ENCODE peak calls at places on chromosome 10, in four cellular contexts. A is dorsolateral prefrontal cortex, U is A549, E is brain microvascular endothelial cell. M is an unnamed sample.

GRCh38 chr10:77386365-77386764 is 251.2 kb downstream of the KCNMA1 start:
- DNase-seq in A (no peak), U (no peak), E (no peak), M (no peak)

GRCh38 chr10:32949221-32949678 is 8.8 kb downstream of the ITGB1 start:
- DNase-seq in A (no peak), U (no peak), E (no peak), M (no peak)

GRCh38 chr10:77927343-77928256 is 1.0 kb upstream of the DLG5 start:
- DNase-seq in A (no peak), U (no peak), E (no peak), M (no peak)

GRCh38 chr10:71806706-71807556 is 33.6 kb upstream of the VSIR start:
- DNase-seq in A (no peak), U (no peak), E (no peak), M (no peak)

GRCh38 chr10:59905066-59905734 is 1.2 kb downstream of the CCDC6 start:
- DNase-seq in A (no peak), U (no peak), E (peak), M (no peak)

GRCh38 chr10:92068900-92069299 is 145.3 kb downstream of the BTAF1 start:
- DNase-seq in A (no peak), U (no peak), E (peak), M (no peak)

GRCh38 chr10:87562750-87563149 is 58.1 kb downstream of the MINPP1 start:
- DNase-seq in A (no peak), U (no peak), E (no peak), M (no peak)

GRCh38 chr10:69413221-69413865 is 3.4 kb downstream of the TACR2 start:
- DNase-seq in A (peak), U (peak), E (peak), M (no peak)

GRCh38 chr10:111034598-111035310 is 42.1 kb upstream of the ADRA2A start:
- DNase-seq in A (no peak), U (no peak), E (no peak), M (no peak)

GRCh38 chr10:28505359-28505959 is 27.5 kb upstream of the WAC start:
- DNase-seq in A (no peak), U (no peak), E (no peak), M (no peak)

GRCh38 chr10:34658934-34659333 is 156.2 kb downstream of the PARD3 start:
- DNase-seq in A (no peak), U (no peak), E (no peak), M (no peak)

GRCh38 chr10:89153971-89154370 is 53.1 kb downstream of the CH25H start:
- DNase-seq in A (no peak), U (no peak), E (no peak), M (no peak)

GRCh38 chr10:100006241-100006886 is 3.4 kb downstream of the DNMBP start:
- DNase-seq in A (no peak), U (peak), E (peak), M (no peak)

GRCh38 chr10:18179901-18180300 is 39.7 kb downstream of the CACNB2 start:
- DNase-seq in A (no peak), U (no peak), E (peak), M (no peak)

GRCh38 chr10:110010076-110011069 is 2.6 kb downstream of the ADD3 start:
- DNase-seq in A (no peak), U (no peak), E (no peak), M (no peak)

GRCh38 chr10:11229893-11230292 is 212.2 kb downstream of the CELF2 start:
- DNase-seq in A (no peak), U (no peak), E (no peak), M (no peak)

GRCh38 chr10:16437540-16437894 is 707 bp downstream of the PTER start:
- DNase-seq in A (no peak), U (no peak), E (no peak), M (no peak)

GRCh38 chr10:18216482-18216881 is 76.3 kb downstream of the CACNB2 start:
- DNase-seq in A (no peak), U (peak), E (peak), M (no peak)

GRCh38 chr10:20768849-20769248 is 128.3 kb downstream of the NEBL start:
- DNase-seq in A (no peak), U (no peak), E (no peak), M (no peak)

GRCh38 chr10:132532784-132533560 is 4.6 kb upstream of the INPP5A start:
- DNase-seq in A (no peak), U (peak), E (peak), M (no peak)

GRCh38 chr10:19930936-19931859 is 115.0 kb downstream of the PLXDC2 start:
- DNase-seq in A (no peak), U (no peak), E (peak), M (no peak)

GRCh38 chr10:4281207-4281825 is 496.3 kb upstream of the KLF6 start:
- DNase-seq in A (no peak), U (no peak), E (no peak), M (no peak)

GRCh38 chr10:15461353-15462108 is 90.4 kb upstream of the FAM171A1 start:
- DNase-seq in A (no peak), U (peak), E (peak), M (peak)

GRCh38 chr10:22481687-22482539 is 136.6 kb downstream of the SPAG6 start:
- DNase-seq in A (no peak), U (no peak), E (no peak), M (no peak)

GRCh38 chr10:13852872-13853271 is 266.1 kb downstream of the PRPF18 start:
- DNase-seq in A (no peak), U (no peak), E (no peak), M (no peak)

GRCh38 chr10:13858709-13859108 is 271.9 kb downstream of the PRPF18 start:
- DNase-seq in A (no peak), U (no peak), E (no peak), M (no peak)

GRCh38 chr10:13857465-13857864 is 270.7 kb downstream of the PRPF18 start:
- DNase-seq in A (no peak), U (no peak), E (no peak), M (no peak)

GRCh38 chr10:13851906-13852305 is 265.1 kb downstream of the PRPF18 start:
- DNase-seq in A (no peak), U (no peak), E (no peak), M (no peak)

DNA sequence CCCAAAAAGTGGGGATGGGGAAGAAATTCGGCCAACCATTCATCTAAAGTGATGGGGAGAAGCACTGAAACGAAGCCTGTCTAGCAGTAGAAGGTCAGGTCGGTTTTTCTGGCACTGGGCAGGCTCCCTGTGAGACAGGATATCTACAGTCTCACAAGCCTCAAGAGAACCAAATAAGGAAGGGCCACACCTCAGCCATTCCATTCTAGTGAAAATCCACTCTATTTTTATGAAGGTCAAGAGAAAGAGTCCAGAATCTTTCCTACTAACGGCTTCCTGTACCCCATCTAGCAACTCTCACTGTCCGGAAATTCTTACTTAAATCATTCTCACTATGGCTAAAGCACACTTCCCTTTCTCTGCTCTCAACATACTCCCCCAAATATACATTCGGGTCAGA is 267.1 kb downstream of the PRPF18 start:
- DNase-seq in A (no peak), U (no peak), E (peak), M (no peak)
- TF ChIP-seq CTCF in A (no peak), U (no peak), E (no peak), M (no peak)

GRCh38 chr10:27369832-27370231 is 129.2 kb upstream of the ACBD5 start:
- DNase-seq in A (no peak), U (peak), E (no peak), M (no peak)
- TF ChIP-seq CTCF in A (peak), U (peak), E (no peak), M (peak)

DNA sequence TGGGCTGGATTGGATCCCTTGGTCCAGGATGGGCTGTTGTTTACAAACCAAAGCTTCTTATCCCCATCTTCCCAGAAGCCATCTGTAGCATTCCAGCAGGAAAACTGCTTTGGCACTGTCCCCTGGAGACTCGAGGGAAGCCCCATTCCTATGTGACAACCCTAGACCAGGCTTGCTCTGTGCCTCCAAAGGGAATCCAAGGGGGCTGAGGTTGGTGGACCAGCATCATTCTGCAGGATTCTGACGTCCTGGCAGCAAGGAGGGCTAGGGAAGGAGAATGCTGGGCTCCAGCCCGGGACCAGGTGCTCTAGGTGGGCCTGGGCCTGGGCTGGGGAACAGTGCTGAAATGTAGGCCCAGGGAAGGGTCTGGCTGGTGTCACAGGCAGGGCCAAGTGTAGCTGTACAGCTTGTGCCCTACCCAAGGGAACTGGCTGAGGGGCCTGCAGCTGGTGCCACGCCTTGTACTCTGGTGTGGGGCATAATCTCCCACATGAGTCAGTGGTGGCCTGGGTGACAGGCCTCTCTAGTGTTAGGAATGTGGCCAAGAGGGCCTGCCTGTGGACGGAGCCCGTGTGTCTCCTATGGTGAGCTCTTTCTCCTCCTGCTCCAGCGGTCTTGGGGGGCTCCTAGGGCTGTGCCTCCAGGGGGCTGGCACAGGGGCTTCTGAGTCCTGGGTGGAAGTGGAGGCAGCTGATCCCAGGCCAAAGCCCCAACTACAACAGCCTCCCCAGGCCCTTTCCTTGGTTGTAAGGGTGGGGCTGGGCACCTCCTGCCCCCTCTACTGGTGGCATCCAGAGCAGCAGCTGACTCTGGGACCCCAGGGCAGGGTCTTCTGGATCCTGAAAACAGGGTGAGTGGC is 25.2 kb downstream of the TRIM8 start:
- DNase-seq in A (peak), U (peak), E (no peak), M (no peak)
- TF ChIP-seq CTCF in A (peak), U (peak), E (peak), M (peak)

GRCh38 chr10:103832806-103833205 is 22.6 kb downstream of the SH3PXD2A start:
- DNase-seq in A (no peak), U (no peak), E (no peak), M (no peak)
- TF ChIP-seq CTCF in A (no peak), U (no peak), E (no peak), M (no peak)

GRCh38 chr10:116630020-116630419 is 9.3 kb downstream of the PNLIPRP2 start:
- DNase-seq in A (no peak), U (no peak), E (no peak), M (no peak)

GRCh38 chr10:116629340-116629739 is 8.6 kb downstream of the PNLIPRP2 start:
- DNase-seq in A (no peak), U (no peak), E (no peak), M (peak)

GRCh38 chr10:116625845-116626244 is 5.1 kb downstream of the PNLIPRP2 start:
- DNase-seq in A (no peak), U (no peak), E (no peak), M (peak)

GRCh38 chr10:116626815-116627214 is 6.1 kb downstream of the PNLIPRP2 start:
- DNase-seq in A (no peak), U (no peak), E (no peak), M (peak)

GRCh38 chr10:116627386-116627933 is 6.7 kb downstream of the PNLIPRP2 start:
- DNase-seq in A (no peak), U (peak), E (no peak), M (peak)
- TF ChIP-seq CTCF in A (peak), U (peak), E (peak), M (peak)

GRCh38 chr10:47061776-47062175 is 150.5 kb downstream of the PTPN20 start:
- DNase-seq in A (no peak), U (no peak), E (no peak), M (peak)

GRCh38 chr10:47060356-47060755 is 149.1 kb downstream of the PTPN20 start:
- DNase-seq in A (no peak), U (no peak), E (no peak), M (peak)

GRCh38 chr10:47060993-47061500 is 149.8 kb downstream of the PTPN20 start:
- DNase-seq in A (no peak), U (no peak), E (no peak), M (peak)

GRCh38 chr10:47063858-47064257 is 152.6 kb downstream of the PTPN20 start:
- DNase-seq in A (no peak), U (no peak), E (no peak), M (peak)

DNA sequence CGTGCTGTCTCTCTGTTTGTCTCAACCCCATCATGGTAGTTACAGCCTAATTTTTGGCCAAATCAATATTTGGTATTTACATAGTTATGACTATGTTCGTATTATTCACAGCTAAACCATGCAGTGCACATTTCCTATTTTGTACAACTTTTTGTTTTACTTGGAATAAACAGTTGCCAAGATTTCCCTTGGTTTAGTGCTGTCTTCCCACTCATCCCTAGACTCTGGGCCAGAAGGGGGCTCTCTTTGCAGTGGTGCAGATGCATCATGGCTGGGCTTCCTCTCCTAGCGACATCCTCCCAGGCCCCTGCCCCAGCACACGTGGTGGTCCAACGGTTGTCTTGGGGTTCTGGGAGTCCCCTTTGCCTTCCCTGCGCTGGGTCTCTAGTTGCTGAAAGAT is 151.6 kb downstream of the PTPN20 start:
- DNase-seq in A (no peak), U (no peak), E (no peak), M (peak)
- TF ChIP-seq CTCF in A (no peak), U (no peak), E (peak), M (peak)

DNA sequence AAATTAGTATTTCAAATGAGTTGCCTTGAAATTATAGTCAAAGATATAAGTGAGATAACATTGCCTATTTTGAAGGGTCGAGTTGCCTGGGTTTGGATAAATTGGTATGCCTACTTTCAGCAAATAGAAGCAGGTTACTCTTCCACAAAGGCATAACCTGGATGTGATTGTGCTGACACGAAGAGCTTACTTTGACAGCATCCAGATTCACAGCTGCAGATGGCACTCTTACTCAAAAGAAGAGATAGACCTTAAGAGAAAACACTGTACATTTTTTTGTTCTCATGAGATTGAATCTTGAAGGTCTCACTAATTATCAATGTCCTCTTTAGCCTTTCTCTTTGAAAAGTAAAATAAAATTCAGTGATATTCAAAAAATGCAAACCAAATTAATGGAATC is 1338.7 kb downstream of the REEP3 start:
- DNase-seq in A (no peak), U (no peak), E (no peak), M (no peak)
- TF ChIP-seq CTCF in A (no peak), U (no peak), E (no peak), M (no peak)

DNA sequence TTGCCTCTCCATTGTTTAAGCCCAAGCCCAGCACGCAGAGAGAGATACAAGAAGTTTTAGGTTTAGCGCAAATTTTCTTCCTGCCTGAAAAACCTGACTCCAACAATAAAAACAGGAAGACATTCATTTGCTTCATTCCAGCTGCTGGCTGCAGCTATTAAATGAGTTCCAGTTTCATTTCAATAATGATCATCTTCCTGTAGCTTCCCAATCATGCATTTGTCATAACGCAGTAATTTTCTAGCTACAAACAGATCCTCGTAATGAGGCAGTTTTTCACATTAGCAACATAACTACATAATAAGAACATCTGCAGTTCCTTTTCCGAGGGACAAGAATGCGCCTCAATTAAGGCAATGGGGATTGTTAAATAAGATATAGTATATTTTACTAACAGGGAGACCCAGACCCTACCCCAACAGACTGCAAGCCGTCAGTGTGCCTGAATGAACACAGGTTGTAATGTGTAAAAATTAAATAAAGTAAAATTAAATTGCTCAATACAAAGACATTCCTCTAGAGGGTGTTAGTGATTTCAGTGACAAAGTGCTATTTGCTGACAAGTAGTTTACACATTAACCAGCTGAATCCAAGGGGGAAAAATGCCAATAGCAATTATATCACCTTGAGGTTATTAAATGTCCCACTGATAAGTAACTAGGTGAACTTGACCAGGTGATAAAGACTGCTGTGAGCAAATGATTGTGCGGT is 110.7 kb downstream of the EBF3 start:
- DNase-seq in A (no peak), U (peak), E (no peak), M (no peak)
- TF ChIP-seq CTCF in A (peak), U (peak), E (no peak), M (peak)

DNA sequence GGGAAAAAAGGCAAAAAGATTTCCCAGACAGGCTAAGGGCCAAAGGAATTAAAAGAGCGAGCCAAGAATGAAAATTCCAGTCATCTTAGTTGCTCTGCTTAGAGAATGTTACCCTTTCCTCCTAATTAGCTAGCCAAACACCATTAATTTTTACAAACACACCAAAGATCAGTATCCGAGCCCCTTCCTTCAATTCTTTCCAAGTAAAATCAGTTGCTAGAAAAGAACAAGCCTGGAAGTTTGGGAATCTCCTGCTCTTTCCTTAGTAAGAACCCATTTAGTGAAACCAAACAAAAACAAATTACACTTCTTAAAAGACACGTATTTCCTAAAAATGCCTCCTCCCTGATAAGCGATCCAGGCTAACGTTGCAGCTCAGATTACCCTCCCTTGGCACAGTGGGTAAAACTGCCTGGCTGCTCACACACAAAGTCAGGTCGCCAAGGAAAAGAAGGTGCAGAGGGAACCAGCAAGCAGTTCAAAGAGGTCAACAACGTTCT is 57.1 kb upstream of the ABLIM1 start:
- DNase-seq in A (no peak), U (no peak), E (peak), M (no peak)
- TF ChIP-seq CTCF in A (no peak), U (no peak), E (no peak), M (no peak)

GRCh38 chr10:5737352-5737751 is 52.7 kb downstream of the TASOR2 start:
- DNase-seq in A (no peak), U (no peak), E (no peak), M (no peak)
- TF ChIP-seq CTCF in A (no peak), U (no peak), E (peak), M (peak)

M was measured in osteocyte.